ENCODE peak calls at places on chromosomes 12 and 14, in six cellular contexts. O, W, X, S, J and N are unnamed samples.

GRCh38 chr12:65567820-65568219 is 256.5 kb upstream of the HMGA2 start:
- DNase-seq in O (no peak), W (no peak), X (no peak), S (no peak), J (peak), N (no peak)

GRCh38 chr14:32826404-32827082 is 112.1 kb upstream of the NPAS3 start:
- DNase-seq in O (peak), W (no peak), X (no peak), S (no peak), J (no peak), N (no peak)

GRCh38 chr12:63103489-63104131 is 47.4 kb downstream of the AVPR1A start:
- DNase-seq in O (peak), W (peak), X (no peak), S (peak), J (peak), N (peak)

GRCh38 chr12:25376985-25377384 is 126.3 kb upstream of the KRAS start:
- DNase-seq in O (no peak), W (no peak), X (no peak), S (no peak), J (no peak), N (no peak)

GRCh38 chr12:47032644-47033043 is 46.8 kb upstream of the PCED1B start:
- DNase-seq in O (peak), W (peak), X (no peak), S (peak), J (peak), N (peak)

GRCh38 chr12:58148405-58148804 is 207.0 kb downstream of the ATP23 start:
- DNase-seq in O (peak), W (no peak), X (no peak), S (no peak), J (peak), N (no peak)

GRCh38 chr12:8038659-8039114 is 6.2 kb downstream of the FOXJ2 start:
- DNase-seq in O (peak), W (no peak), X (no peak), S (no peak), J (peak), N (no peak)

GRCh38 chr14:99230271-99231141 is 41.5 kb downstream of the BCL11B start:
- DNase-seq in O (peak), W (peak), X (peak), S (no peak), J (peak), N (no peak)

GRCh38 chr12:62893276-62893675 is 41.7 kb downstream of the PPM1H start:
- DNase-seq in O (no peak), W (no peak), X (no peak), S (no peak), J (no peak), N (no peak)

GRCh38 chr12:67484788-67485480 is 163.6 kb upstream of the DYRK2 start:
- DNase-seq in O (no peak), W (peak), X (no peak), S (no peak), J (no peak), N (no peak)

GRCh38 chr14:68664225-68664681 is 128.6 kb downstream of the ZFP36L1 start:
- DNase-seq in O (no peak), W (no peak), X (no peak), S (no peak), J (no peak), N (peak)

GRCh38 chr14:77225254-77225653 is 43.7 kb downstream of the TMEM63C start:
- DNase-seq in O (no peak), W (no peak), X (no peak), S (no peak), J (no peak), N (no peak)

GRCh38 chr14:63735720-63736119 is 7.9 kb upstream of the SGPP1 start:
- DNase-seq in O (no peak), W (no peak), X (no peak), S (no peak), J (no peak), N (no peak)

GRCh38 chr14:56212541-56212940 is 94.3 kb downstream of the PELI2 start:
- DNase-seq in O (peak), W (no peak), X (no peak), S (no peak), J (no peak), N (no peak)

GRCh38 chr12:79685068-79685467 is 5.7 kb downstream of the PAWR start:
- DNase-seq in O (peak), W (no peak), X (no peak), S (peak), J (peak), N (no peak)

GRCh38 chr14:51386983-51387730 is 147.1 kb downstream of the TMX1 start:
- DNase-seq in O (peak), W (no peak), X (no peak), S (no peak), J (peak), N (no peak)

GRCh38 chr14:91876492-91876891 is 9.2 kb upstream of the TC2N start:
- DNase-seq in O (no peak), W (no peak), X (no peak), S (no peak), J (no peak), N (no peak)

GRCh38 chr12:63003223-63003819 is 68.4 kb upstream of the PPM1H start:
- DNase-seq in O (no peak), W (no peak), X (no peak), S (no peak), J (no peak), N (no peak)

GRCh38 chr12:2256915-2257314 is 204.1 kb downstream of the CACNA1C start:
- DNase-seq in O (peak), W (no peak), X (no peak), S (no peak), J (no peak), N (no peak)

GRCh38 chr14:91893659-91894058 is 26.3 kb upstream of the TC2N start:
- DNase-seq in O (no peak), W (no peak), X (no peak), S (no peak), J (peak), N (no peak)

GRCh38 chr14:35533357-35534129 is 421 bp upstream of the INSM2 start:
- DNase-seq in O (peak), W (peak), X (no peak), S (peak), J (peak), N (peak)

GRCh38 chr12:18135086-18135485 is 45.1 kb upstream of the RERGL start:
- DNase-seq in O (no peak), W (no peak), X (no peak), S (no peak), J (no peak), N (no peak)

GRCh38 chr14:69005432-69006148 is 26.5 kb upstream of the ACTN1 start:
- DNase-seq in O (peak), W (no peak), X (no peak), S (peak), J (peak), N (no peak)

GRCh38 chr14:49892301-49892635 is 614 bp upstream of the ARF6 start:
- DNase-seq in O (peak), W (peak), X (no peak), S (peak), J (peak), N (peak)

GRCh38 chr14:54147285-54147684 is 190.7 kb upstream of the BMP4 start:
- DNase-seq in O (no peak), W (no peak), X (no peak), S (no peak), J (peak), N (no peak)

GRCh38 chr12:90229771-90230170 is 521.1 kb upstream of the ATP2B1 start:
- DNase-seq in O (peak), W (no peak), X (no peak), S (no peak), J (no peak), N (no peak)

GRCh38 chr12:47715393-47715876 is 9.6 kb upstream of the RPAP3 start:
- DNase-seq in O (peak), W (peak), X (no peak), S (peak), J (peak), N (peak)

GRCh38 chr12:49296836-49297694 is 2.1 kb downstream of the PRPH start:
- DNase-seq in O (no peak), W (peak), X (no peak), S (peak), J (peak), N (peak)

GRCh38 chr12:121251838-121252237 is 41.9 kb downstream of the P2RX4 start:
- DNase-seq in O (no peak), W (no peak), X (no peak), S (no peak), J (no peak), N (no peak)
- TF ChIP-seq CTCF in O (no peak), W (no peak), X (no peak), S (no peak), J (no peak), N (no peak)

GRCh38 chr14:24954037-24954696 is 95.8 kb downstream of the STXBP6 start:
- DNase-seq in O (no peak), W (no peak), X (no peak), S (no peak), J (no peak), N (peak)

GRCh38 chr14:24948261-24948847 is 101.6 kb downstream of the STXBP6 start:
- DNase-seq in O (no peak), W (no peak), X (no peak), S (no peak), J (no peak), N (no peak)

GRCh38 chr14:24956104-24956503 is 93.8 kb downstream of the STXBP6 start:
- DNase-seq in O (no peak), W (no peak), X (no peak), S (no peak), J (no peak), N (no peak)

GRCh38 chr14:24954697-24955037 is 95.3 kb downstream of the STXBP6 start:
- DNase-seq in O (no peak), W (no peak), X (no peak), S (no peak), J (no peak), N (no peak)

DNA sequence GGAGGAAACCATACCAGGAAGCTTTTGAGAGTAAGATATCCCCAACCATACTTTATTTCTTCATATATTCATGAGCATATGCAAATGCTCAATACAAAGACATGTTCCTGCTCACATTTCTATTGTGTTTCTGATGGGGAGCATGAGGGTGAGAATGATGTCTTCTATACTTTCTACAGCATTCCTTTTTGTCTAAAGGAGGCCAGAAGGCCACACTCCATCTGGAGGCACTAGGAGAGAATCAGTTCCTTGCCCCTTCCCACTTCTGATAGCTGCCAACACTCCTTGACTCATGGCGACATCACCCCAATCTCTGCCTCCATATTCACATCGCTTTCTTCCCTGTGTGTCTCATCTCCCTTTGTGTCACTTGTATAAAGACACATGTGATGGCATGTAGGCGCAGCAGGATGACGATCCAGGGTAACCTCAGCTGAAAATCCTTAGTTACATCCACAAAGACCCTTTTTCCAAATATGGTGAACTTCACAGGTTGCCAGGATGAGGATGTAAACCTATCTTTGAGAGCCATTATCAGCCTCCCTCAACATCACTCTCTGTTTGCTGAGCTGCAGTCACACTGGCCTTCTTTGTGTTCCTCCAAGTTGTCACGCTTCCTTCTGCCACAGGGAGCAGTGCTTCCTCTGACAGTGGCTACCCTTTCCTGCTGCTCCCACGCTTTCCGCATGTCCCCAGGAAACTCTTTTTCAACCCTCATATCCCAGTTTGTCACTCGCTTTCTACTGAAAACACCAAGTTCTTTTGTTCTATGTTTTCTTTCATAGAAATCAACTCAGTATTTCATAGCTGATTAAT is 96.9 kb downstream of the STXBP6 start:
- DNase-seq in O (no peak), W (no peak), X (no peak), S (peak), J (no peak), N (no peak)
- TF ChIP-seq CTCF in O (no peak), W (no peak), X (no peak), S (peak), J (no peak), N (no peak)

GRCh38 chr12:22529281-22530060 is 14.9 kb downstream of the C2CD5 start:
- DNase-seq in O (peak), W (peak), X (no peak), S (peak), J (peak), N (peak)
- TF ChIP-seq CTCF in O (peak), W (peak), X (peak), S (peak), J (peak), N (peak)

DNA sequence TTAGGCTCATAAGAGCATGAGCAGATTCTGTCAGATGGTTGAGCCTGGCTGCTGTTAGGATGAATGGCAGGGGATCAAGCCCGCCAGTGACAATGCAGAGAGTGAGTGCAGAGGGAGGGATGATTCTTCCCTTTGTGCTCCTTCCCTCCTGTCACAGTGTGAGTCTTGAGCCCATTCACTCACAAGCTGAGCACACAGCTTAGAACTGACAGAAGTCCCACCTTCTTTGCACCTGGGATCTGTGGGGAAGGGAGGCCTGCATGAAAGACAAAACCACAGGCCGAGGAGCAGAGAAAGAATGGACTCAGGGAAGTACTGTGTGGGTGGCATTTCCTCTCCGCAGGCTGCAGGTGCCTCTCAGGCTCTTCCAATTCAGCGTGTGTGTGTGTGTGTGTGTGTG is 160.6 kb downstream of the KCNA5 start:
- DNase-seq in O (no peak), W (peak), X (no peak), S (no peak), J (no peak), N (no peak)
- TF ChIP-seq CTCF in O (no peak), W (no peak), X (no peak), S (no peak), J (no peak), N (no peak)

DNA sequence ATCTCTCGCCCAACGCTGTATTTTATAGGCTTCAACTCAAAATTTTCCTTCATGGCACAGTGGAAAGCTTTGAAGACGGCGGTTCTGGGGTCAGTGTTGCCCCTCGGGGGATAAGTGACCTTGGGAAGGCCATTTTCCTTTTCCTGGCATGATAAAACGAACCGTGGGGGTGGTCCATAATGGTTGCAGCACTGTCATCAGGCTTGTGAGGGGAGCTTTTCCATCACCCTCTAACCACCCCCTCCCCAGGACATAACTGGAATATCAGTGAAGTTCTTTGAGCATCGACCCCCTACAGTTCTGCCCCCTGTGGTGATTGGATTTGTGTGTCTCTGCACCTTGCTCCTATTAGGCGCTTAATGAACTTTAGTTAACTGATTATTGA is 16.0 kb downstream of the FOS start:
- DNase-seq in O (no peak), W (no peak), X (no peak), S (no peak), J (no peak), N (no peak)
- TF ChIP-seq CTCF in O (peak), W (no peak), X (peak), S (peak), J (no peak), N (no peak)

GRCh38 chr12:109561711-109562030 is 11.6 kb downstream of the MMAB start:
- DNase-seq in O (no peak), W (no peak), X (no peak), S (no peak), J (no peak), N (no peak)
- TF ChIP-seq CTCF in O (no peak), W (no peak), X (no peak), S (no peak), J (no peak), N (no peak)

GRCh38 chr12:92133166-92133565 is 12.5 kb downstream of the BTG1 start:
- DNase-seq in O (no peak), W (peak), X (no peak), S (no peak), J (no peak), N (no peak)

GRCh38 chr12:92132282-92132681 is 13.4 kb downstream of the BTG1 start:
- DNase-seq in O (no peak), W (peak), X (no peak), S (no peak), J (no peak), N (no peak)

GRCh38 chr12:92129609-92130008 is 16.0 kb downstream of the BTG1 start:
- DNase-seq in O (no peak), W (no peak), X (no peak), S (no peak), J (no peak), N (no peak)

GRCh38 chr12:92128612-92129011 is 17.0 kb downstream of the BTG1 start:
- DNase-seq in O (no peak), W (no peak), X (no peak), S (no peak), J (no peak), N (no peak)

GRCh38 chr12:92130999-92131398 is 14.6 kb downstream of the BTG1 start:
- DNase-seq in O (no peak), W (peak), X (no peak), S (no peak), J (no peak), N (no peak)
- TF ChIP-seq CTCF in O (no peak), W (no peak), X (no peak), S (no peak), J (no peak), N (no peak)

DNA sequence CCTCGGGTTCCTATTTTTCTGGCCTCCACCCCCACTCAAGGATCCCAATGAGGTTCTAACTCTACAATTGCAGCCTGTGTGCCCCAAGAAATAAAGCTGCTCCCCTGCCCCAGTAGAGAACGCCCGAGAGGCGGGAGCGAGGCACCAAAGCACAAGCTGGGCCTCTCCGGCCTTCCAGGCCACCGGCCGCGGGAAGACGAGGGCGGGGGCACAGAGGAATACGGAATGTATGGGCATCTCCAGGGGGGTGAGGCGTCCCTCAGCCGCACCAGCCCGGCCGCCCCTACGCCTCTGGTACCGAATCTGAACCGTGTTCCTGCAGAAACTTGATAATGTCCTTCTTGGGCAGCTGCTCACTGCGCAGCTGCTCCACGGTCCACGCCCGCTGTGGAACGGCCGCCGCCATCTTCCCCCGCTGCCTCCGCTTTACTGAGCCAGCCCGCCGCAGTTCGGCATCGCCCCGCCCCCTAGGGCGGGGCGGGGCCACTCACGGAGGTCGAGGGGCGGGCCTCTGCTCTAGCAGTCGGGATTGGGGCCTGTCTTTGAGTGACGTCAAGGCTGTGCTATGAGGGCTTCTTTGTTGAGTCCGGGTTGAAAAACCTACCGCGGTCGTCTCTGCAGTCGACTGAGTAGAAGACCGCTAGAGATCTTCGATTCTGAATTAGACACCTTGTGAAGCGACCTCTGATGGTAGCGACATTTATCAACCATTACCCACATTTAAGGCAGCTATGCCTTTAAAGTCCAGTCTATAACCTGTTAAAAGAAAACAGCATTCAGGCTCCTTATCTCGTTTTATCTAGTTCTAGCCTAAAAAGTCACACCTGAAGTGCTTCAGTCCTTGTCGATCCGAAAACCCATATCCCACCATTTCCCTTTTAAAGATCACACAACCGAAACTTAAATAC is at the start of gene FKBP3:
- DNase-seq in O (peak), W (peak), X (peak), S (peak), J (peak), N (peak)
- TF ChIP-seq CTCF in O (peak), W (peak), X (no peak), S (peak), J (no peak), N (peak)

GRCh38 chr12:15214851-15215601 is 6.2 kb downstream of the RERG start:
- DNase-seq in O (no peak), W (no peak), X (no peak), S (no peak), J (no peak), N (no peak)

GRCh38 chr12:15216036-15216889 is 5.0 kb downstream of the RERG start:
- DNase-seq in O (no peak), W (no peak), X (no peak), S (no peak), J (peak), N (no peak)

GRCh38 chr12:15209782-15210181 is 11.4 kb downstream of the RERG start:
- DNase-seq in O (peak), W (no peak), X (no peak), S (no peak), J (peak), N (no peak)

GRCh38 chr12:15208871-15209656 is 12.2 kb downstream of the RERG start:
- DNase-seq in O (peak), W (no peak), X (no peak), S (no peak), J (peak), N (no peak)

GRCh38 chr12:15212877-15213276 is 8.3 kb downstream of the RERG start:
- DNase-seq in O (no peak), W (no peak), X (no peak), S (no peak), J (no peak), N (no peak)
- TF ChIP-seq CTCF in O (no peak), W (no peak), X (no peak), S (no peak), J (no peak), N (no peak)